ENCODE peak calls at places on chromosome 15, in eight cellular contexts. M is AG04450, E is ascending aorta, T is AG09319, A is progenitor cell of endocrine pancreas, P is fibroblast of pulmonary artery, O is GM10248, R is WERI-Rb-1. S is an unnamed sample.

GRCh38 chr15:91472316-91472756 is 372.3 kb downstream of the SV2B start:
- DNase-seq in M (no peak), E (no peak), T (no peak), A (no peak), P (no peak), O (no peak), R (no peak), S (no peak)

GRCh38 chr15:82851981-82852511 is 42.6 kb downstream of the WHAMM start:
- DNase-seq in M (no peak), E (no peak), T (no peak), A (no peak), P (peak; percentile 43), O (no peak), R (peak; percentile 25), S (peak; percentile 5)

GRCh38 chr15:69045810-69046209 is 31.3 kb downstream of the NOX5 start:
- DNase-seq in M (no peak), E (no peak), T (no peak), A (no peak), P (peak; percentile 58), O (no peak), R (peak; percentile 68), S (peak; percentile 84)

GRCh38 chr15:92421980-92422379 is 28.3 kb downstream of the ST8SIA2 start:
- DNase-seq in M (peak; percentile 6), E (no peak), T (no peak), A (no peak), P (no peak), O (no peak), R (no peak), S (peak; percentile 1)

GRCh38 chr15:89367485-89368451 is 33.1 kb upstream of the POLG start:
- DNase-seq in M (no peak), E (no peak), T (no peak), A (no peak), P (no peak), O (no peak), R (no peak), S (no peak)

GRCh38 chr15:88620995-88621772 is at the start of gene AEN:
- DNase-seq in M (peak; percentile 93), E (peak; percentile 86), T (peak; percentile 94), A (peak; percentile 90), P (peak; percentile 96), O (peak; percentile 97), R (peak; percentile 97), S (peak; percentile 98)

GRCh38 chr15:69093127-69093526 is 67.3 kb upstream of the GLCE start:
- DNase-seq in M (no peak), E (no peak), T (no peak), A (no peak), P (peak; percentile 58), O (no peak), R (peak; percentile 18), S (peak; percentile 71)

GRCh38 chr15:38885001-38885400 is 320.4 kb upstream of the RASGRP1 start:
- DNase-seq in M (no peak), E (no peak), T (no peak), A (no peak), P (peak; percentile 92), O (no peak), R (no peak), S (peak; percentile 57)

GRCh38 chr15:98684995-98685525 is 36.7 kb downstream of the IGF1R start:
- DNase-seq in M (no peak), E (no peak), T (no peak), A (no peak), P (no peak), O (no peak), R (no peak), S (no peak)

GRCh38 chr15:25790003-25790660 is 73.0 kb downstream of the ATP10A start:
- DNase-seq in M (peak; percentile 72), E (no peak), T (peak; percentile 54), A (no peak), P (peak; percentile 70), O (no peak), R (no peak), S (peak; percentile 25)

GRCh38 chr15:75089781-75090734 is 66.7 kb downstream of the PPCDC start:
- DNase-seq in M (no peak), E (peak; percentile 36), T (no peak), A (no peak), P (peak; percentile 95), O (no peak), R (no peak), S (peak; percentile 59)

GRCh38 chr15:58864602-58865419 is 68.7 kb downstream of the SLTM start:
- DNase-seq in M (no peak), E (no peak), T (no peak), A (no peak), P (peak; percentile 33), O (peak; percentile 28), R (peak; percentile 94), S (peak; percentile 45)

GRCh38 chr15:82830427-82831173 is 21.2 kb downstream of the WHAMM start:
- DNase-seq in M (no peak), E (no peak), T (no peak), A (no peak), P (no peak), O (no peak), R (no peak), S (no peak)

GRCh38 chr15:51093865-51094605 is 671 bp downstream of the TNFAIP8L3 start:
- DNase-seq in M (no peak), E (no peak), T (no peak), A (no peak), P (peak; percentile 66), O (peak; percentile 57), R (peak; percentile 15), S (peak; percentile 47)

GRCh38 chr15:80549712-80550111 is 145.4 kb upstream of the ABHD17C start:
- DNase-seq in M (no peak), E (no peak), T (no peak), A (no peak), P (no peak), O (no peak), R (no peak), S (peak; percentile 55)

GRCh38 chr15:80550910-80551265 is 144.2 kb upstream of the ABHD17C start:
- DNase-seq in M (no peak), E (no peak), T (no peak), A (no peak), P (peak; percentile 64), O (no peak), R (no peak), S (peak; percentile 79)

GRCh38 chr15:80550219-80550909 is 144.7 kb upstream of the ABHD17C start:
- DNase-seq in M (peak; percentile 88), E (no peak), T (peak; percentile 57), A (no peak), P (peak; percentile 90), O (no peak), R (no peak), S (peak; percentile 99)

GRCh38 chr15:80549191-80549590 is 145.0 kb downstream of the ARNT2 start:
- DNase-seq in M (peak; percentile 48), E (no peak), T (no peak), A (no peak), P (peak; percentile 76), O (no peak), R (no peak), S (peak; percentile 86)

DNA sequence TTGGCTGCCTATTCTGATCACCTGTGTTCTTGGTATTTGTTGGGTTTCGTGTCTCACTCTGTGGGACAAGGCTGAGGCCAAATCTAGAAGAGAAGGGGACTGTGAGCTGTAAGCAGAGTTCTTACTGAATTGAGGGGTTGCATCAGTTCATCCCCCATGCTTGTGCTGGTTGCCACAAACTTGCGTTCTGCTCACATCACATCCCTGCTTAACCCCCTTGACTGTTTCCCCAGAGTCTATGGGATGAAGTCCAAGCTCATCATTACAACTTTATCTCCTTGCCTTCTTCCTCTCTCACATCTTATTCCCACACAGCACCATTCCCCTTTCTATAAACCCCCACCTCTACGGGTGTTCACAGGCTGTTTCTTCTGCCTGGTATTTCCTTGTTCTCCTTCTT is 143.8 kb upstream of the ABHD17C start:
- DNase-seq in M (no peak), E (no peak), T (no peak), A (no peak), P (no peak), O (no peak), R (no peak), S (peak; percentile 52)
- TF ChIP-seq CTCF in M (no peak), E (no peak), T (no peak), A (no peak), P (no peak), O (no peak), R (no peak), S (no peak)

DNA sequence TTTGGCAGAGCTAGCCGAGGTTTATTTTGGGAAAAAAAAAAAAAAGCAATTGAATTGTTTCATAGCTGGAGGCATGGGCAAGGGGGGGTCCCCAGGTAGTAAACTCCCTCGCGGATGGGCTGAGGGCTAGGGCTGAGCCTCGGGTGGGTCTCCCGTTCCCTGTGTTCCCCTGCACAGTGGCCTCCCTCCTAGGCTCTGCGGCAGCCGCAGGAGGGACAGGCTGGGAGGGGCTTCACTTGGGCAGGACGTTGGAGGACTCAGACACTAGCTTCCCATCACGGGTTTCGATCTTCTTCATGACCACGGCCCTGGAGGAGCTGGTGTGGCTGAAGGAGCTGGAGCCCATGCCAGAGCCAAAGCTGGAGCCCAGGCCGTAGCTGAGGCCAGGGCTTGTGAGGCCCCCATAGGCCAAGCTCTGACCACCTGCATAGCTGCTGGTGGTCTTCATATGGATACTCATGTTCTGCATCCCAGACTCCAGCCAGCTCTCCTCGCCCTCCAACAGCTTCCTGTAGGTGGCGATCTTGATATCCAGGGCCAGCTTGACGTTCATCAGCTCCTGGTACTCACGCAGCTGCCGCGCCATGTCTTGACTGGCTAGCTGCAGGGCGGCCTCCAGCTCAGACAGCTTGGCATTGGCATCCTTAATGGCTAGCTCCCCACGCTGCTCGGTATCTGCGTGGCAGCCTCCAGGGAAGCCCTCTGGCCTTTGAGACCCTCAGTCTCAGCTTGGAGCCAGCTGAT is 64.0 kb upstream of the CDAN1 start:
- DNase-seq in M (no peak), E (no peak), T (no peak), A (no peak), P (no peak), O (no peak), R (peak; percentile 23), S (no peak)
- TF ChIP-seq CTCF in M (no peak), E (peak; percentile 21), T (peak; percentile 9), A (peak; percentile 9), P (peak; percentile 19), O (peak; percentile 27), R (peak; percentile 35), S (peak; percentile 34)

GRCh38 chr15:78177447-78177873 is 28.3 kb downstream of the IDH3A start:
- DNase-seq in M (no peak), E (no peak), T (no peak), A (peak; percentile 51), P (peak; percentile 25), O (peak; percentile 71), R (peak; percentile 59), S (peak; percentile 38)
- TF ChIP-seq CTCF in M (peak; percentile 63), E (peak; percentile 39), T (peak; percentile 69), A (peak; percentile 75), P (peak; percentile 71), O (peak; percentile 63), R (peak; percentile 91), S (peak; percentile 84)

GRCh38 chr15:73982251-73982962 is 9.7 kb downstream of the STOML1 start:
- DNase-seq in M (peak; percentile 58), E (peak; percentile 38), T (no peak), A (no peak), P (peak; percentile 89), O (no peak), R (no peak), S (peak; percentile 91)

GRCh38 chr15:73978896-73979295 is 13.2 kb downstream of the STOML1 start:
- DNase-seq in M (no peak), E (no peak), T (no peak), A (no peak), P (no peak), O (no peak), R (no peak), S (no peak)

GRCh38 chr15:73981761-73982222 is 10.3 kb downstream of the STOML1 start:
- DNase-seq in M (no peak), E (no peak), T (no peak), A (no peak), P (no peak), O (no peak), R (no peak), S (no peak)

GRCh38 chr15:73983211-73983727 is 8.8 kb downstream of the STOML1 start:
- DNase-seq in M (peak; percentile 36), E (no peak), T (no peak), A (no peak), P (peak; percentile 79), O (no peak), R (no peak), S (peak; percentile 79)

GRCh38 chr15:73979636-73980035 is 12.5 kb downstream of the STOML1 start:
- DNase-seq in M (no peak), E (no peak), T (no peak), A (no peak), P (no peak), O (no peak), R (peak; percentile 84), S (no peak)
- TF ChIP-seq CTCF in M (no peak), E (no peak), T (no peak), A (no peak), P (no peak), O (no peak), R (no peak), S (no peak)